ENCODE peak calls at places on chromosome 10, in nine cellular contexts. K, G, Q, F, R, D, N, E and A are unnamed samples.
A peak's percentile ranks its signal among the peaks of the same experiment; 100 is the strongest.

GRCh38 chr10:34567854-34568253 is 247.2 kb downstream of the PARD3 start:
- DNase-seq in E (no peak), Q (no peak), N (no peak), R (no peak), F (no peak), K (no peak), G (no peak), D (no peak), A (no peak)

GRCh38 chr10:132624847-132625839 is 87.6 kb downstream of the INPP5A start:
- DNase-seq in N (no peak), D (no peak), R (no peak), G (no peak), F (no peak), K (no peak), Q (peak; percentile 70), E (peak; percentile 44), A (peak; percentile 72)

GRCh38 chr10:115219203-115219602 is 126.0 kb downstream of the ATRNL1 start:
- DNase-seq in F (no peak), E (no peak), D (no peak), Q (no peak), R (no peak), N (no peak), K (no peak), G (no peak), A (no peak)

GRCh38 chr10:69757553-69758309 is 44.0 kb upstream of the COL13A1 start:
- DNase-seq in Q (no peak), D (peak; percentile 82), G (no peak), F (peak; percentile 31), K (no peak), E (no peak), N (no peak), R (no peak), A (no peak)

GRCh38 chr10:79088176-79088575 is 19.4 kb downstream of the ZMIZ1 start:
- DNase-seq in N (no peak), Q (no peak), D (no peak), K (no peak), G (no peak), F (peak; percentile 91), R (peak; percentile 76), E (no peak), A (no peak)

GRCh38 chr10:61217851-61218565 is 235.2 kb downstream of the TMEM26 start:
- DNase-seq in R (no peak), Q (no peak), D (no peak), N (no peak), G (no peak), K (no peak), F (no peak), E (no peak), A (no peak)

GRCh38 chr10:106571216-106571954 is 593.1 kb downstream of the SORCS1 start:
- DNase-seq in K (peak; percentile 59), D (peak; percentile 34), F (no peak), E (no peak), Q (no peak), R (no peak), G (no peak), N (peak; percentile 24), A (no peak)

GRCh38 chr10:78203915-78204818 is 170.5 kb downstream of the RPS24 start:
- DNase-seq in R (no peak), K (no peak), N (no peak), G (no peak), D (peak; percentile 87), F (no peak), Q (no peak), E (no peak), A (no peak)

GRCh38 chr10:77428776-77429395 is 208.7 kb downstream of the KCNMA1 start:
- DNase-seq in F (peak; percentile 48), E (no peak), N (no peak), R (peak; percentile 49), Q (no peak), K (peak; percentile 79), G (peak; percentile 24), D (no peak), A (no peak)

GRCh38 chr10:85719408-85719807 is 647.2 kb downstream of the GRID1 start:
- DNase-seq in K (no peak), G (no peak), N (no peak), E (no peak), F (no peak), Q (no peak), D (no peak), R (no peak), A (no peak)

GRCh38 chr10:126127630-126128029 is 231.3 kb downstream of the FANK1 start:
- DNase-seq in F (no peak), G (no peak), E (no peak), Q (no peak), R (no peak), D (no peak), N (no peak), K (no peak), A (no peak)

GRCh38 chr10:43230101-43230908 is 36.6 kb downstream of the RASGEF1A start:
- DNase-seq in N (no peak), Q (peak; percentile 73), R (peak; percentile 5), D (no peak), E (peak; percentile 17), F (no peak), K (peak; percentile 70), G (no peak), A (peak; percentile 73)

GRCh38 chr10:87734987-87735827 is 75.5 kb downstream of the PAPSS2 start:
- DNase-seq in D (peak; percentile 66), N (no peak), R (no peak), Q (no peak), K (peak; percentile 95), E (no peak), F (no peak), G (peak; percentile 29), A (no peak)

GRCh38 chr10:121293121-121293520 is 305.1 kb downstream of the FGFR2 start:
- DNase-seq in F (no peak), N (no peak), K (no peak), D (no peak), R (no peak), G (no peak), E (no peak), Q (no peak), A (no peak)

GRCh38 chr10:25933653-25934608 is at the start of gene MYO3A:
- DNase-seq in D (peak; percentile 31), R (no peak), N (no peak), G (no peak), Q (no peak), E (no peak), F (no peak), K (peak; percentile 83), A (peak; percentile 71)
- H3K27ac ChIP-seq in D (no peak within 1 kb of the TSS), R (no peak within 1 kb of the TSS), N (no peak within 1 kb of the TSS), G (no peak within 1 kb of the TSS), Q (no peak within 1 kb of the TSS), E (no peak within 1 kb of the TSS), F (no peak within 1 kb of the TSS), K (no peak within 1 kb of the TSS), A (no peak within 1 kb of the TSS)

DNA sequence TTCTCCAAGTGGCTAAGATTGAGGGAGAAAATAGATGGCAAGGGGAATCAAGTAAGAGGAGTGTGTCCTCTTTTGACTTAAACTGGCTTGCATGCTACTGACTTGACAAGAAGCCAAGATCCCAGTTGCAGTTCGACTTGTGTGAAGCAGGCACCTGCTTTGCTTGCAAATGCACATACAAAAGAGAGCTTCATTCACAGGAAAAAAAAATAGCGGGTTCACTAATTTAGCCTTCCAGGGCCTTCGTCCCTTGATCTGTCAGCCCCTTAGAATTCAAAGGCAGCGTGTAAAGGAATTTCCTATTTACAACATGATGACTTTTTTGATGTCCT is 192.1 kb downstream of the CELF2 start:
- DNase-seq in R (no peak), F (no peak), E (no peak), N (no peak), D (no peak), Q (no peak), G (no peak), K (no peak), A (no peak)
- TF ChIP-seq POLR2AphosphoS5 in R (no peak), F (no peak), E (no peak), N (no peak), D (no peak), Q (no peak), G (no peak), K (no peak), A (no peak)

DNA sequence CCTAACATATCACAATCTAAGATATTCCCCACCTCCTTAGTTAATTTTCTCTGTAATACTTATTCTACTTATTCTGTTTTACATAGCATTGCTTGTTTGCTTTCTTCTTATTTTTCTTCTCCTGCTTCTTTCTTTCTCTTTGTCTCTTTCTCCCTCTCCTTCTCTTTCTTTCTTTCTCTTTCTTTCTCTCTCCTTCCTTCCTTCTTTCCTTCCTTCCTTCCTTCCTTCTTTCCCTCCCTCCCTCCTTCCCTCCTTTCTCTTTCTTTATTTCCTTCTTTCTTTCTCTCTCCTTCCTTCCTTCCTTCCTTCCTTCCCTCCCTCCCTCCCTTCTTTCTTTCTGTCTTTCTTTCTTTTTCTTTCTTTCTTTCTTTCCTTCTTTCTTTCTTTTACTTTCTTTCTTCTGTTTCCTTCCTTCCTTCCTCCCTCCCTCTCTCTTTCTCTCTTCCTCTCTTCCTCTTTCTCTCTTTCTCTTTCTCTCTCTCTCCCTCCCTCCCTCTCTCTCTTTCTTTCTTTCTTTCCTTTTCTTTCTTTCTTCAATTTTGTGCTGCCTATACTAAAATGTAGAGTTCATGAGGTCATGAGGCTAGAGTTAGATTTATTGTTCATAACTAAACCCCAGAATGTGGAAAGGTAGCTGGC is 445.4 kb downstream of the GATA3 start:
- DNase-seq in Q (no peak), E (no peak), G (no peak), N (no peak), K (no peak), F (no peak), D (no peak), R (no peak), A (no peak)
- H3K27ac ChIP-seq in Q (no peak overlapping the region), E (no peak overlapping the region), G (no peak overlapping the region), N (no peak overlapping the region), K (no peak overlapping the region), F (no peak overlapping the region), D (no peak overlapping the region), R (no peak overlapping the region), A (no peak overlapping the region)

GRCh38 chr10:95606922-95607321 is 45.8 kb upstream of the SORBS1 start:
- DNase-seq in N (no peak), D (no peak), G (no peak), E (no peak), Q (no peak), R (no peak), F (no peak), K (no peak), A (no peak)
- TF ChIP-seq POLR2AphosphoS5 in N (no peak), D (no peak), G (no peak), E (no peak), Q (no peak), R (no peak), F (peak; percentile 41), K (no peak), A (no peak)